ENCODE peak calls at places on chromosomes 13 and 19, in ten cellular contexts. E is RWPE1, H is kidney tubule cell, V is NAMALWA, C is T1000, A is DMS153, Q is testis, Y is activated T-cell treated with anti-CD3 and anti-CD28 coated beads for 1 hour, Z is nucleus accumbens, S is WERI-Rb-1. F is an unnamed sample.

GRCh38 chr13:43042410-43042921 is 19.1 kb downstream of the DNAJC15 start:
- DNase-seq in E (no peak), H (no peak), V (no peak), C (no peak), A (no peak), Q (no peak), Y (no peak), Z (no peak), S (no peak), F (no peak)

GRCh38 chr19:50626796-50627195 is 12.9 kb downstream of the SYT3 start:
- DNase-seq in E (no peak), H (no peak), V (no peak), C (no peak), A (no peak), Q (no peak), Y (no peak), Z (no peak), S (no peak), F (no peak)

GRCh38 chr19:58196911-58197616 is 14.2 kb downstream of the ZNF274 start:
- DNase-seq in E (no peak), H (peak), V (peak), C (no peak), A (peak), Q (no peak), Y (no peak), Z (no peak), S (no peak), F (peak)

GRCh38 chr13:75418997-75419396 is 63.0 kb downstream of the TBC1D4 start:
- DNase-seq in E (no peak), H (no peak), V (no peak), C (no peak), A (no peak), Q (no peak), Y (no peak), Z (no peak), S (no peak), F (no peak)

GRCh38 chr13:27188239-27188638 is 16.6 kb upstream of the USP12 start:
- DNase-seq in E (no peak), H (no peak), V (no peak), C (no peak), A (no peak), Q (no peak), Y (no peak), Z (no peak), S (no peak), F (no peak)

GRCh38 chr19:51090471-51090870 is 7.8 kb upstream of the KLK14 start:
- DNase-seq in E (no peak), H (no peak), V (no peak), C (no peak), A (no peak), Q (no peak), Y (no peak), Z (no peak), S (no peak), F (no peak)

GRCh38 chr13:82010780-82011179 is 1669.9 kb upstream of the SPRY2 start:
- DNase-seq in E (no peak), H (no peak), V (no peak), C (no peak), A (peak), Q (no peak), Y (no peak), Z (no peak), S (no peak), F (no peak)

GRCh38 chr13:22061371-22061805 is 390.5 kb downstream of the FGF9 start:
- DNase-seq in E (no peak), H (no peak), V (no peak), C (no peak), A (no peak), Q (no peak), Y (peak), Z (no peak), S (no peak), F (no peak)

GRCh38 chr19:14916848-14917247 is 24.4 kb upstream of the OR7C2 start:
- DNase-seq in E (peak), H (no peak), V (no peak), C (no peak), A (no peak), Q (peak), Y (no peak), Z (no peak), S (no peak), F (no peak)